ENCODE peak calls at places on chromosomes 6 and 20, in five cellular contexts. V, F, H, G and R are unnamed samples.

GRCh38 chr6:29763491-29764289 is 40.5 kb downstream of the HLA-F start:
- DNase-seq in H (no peak), G (peak), F (peak), V (no peak), R (no peak)

GRCh38 chr6:22036267-22036666 is 260.6 kb downstream of the PRL start:
- DNase-seq in F (no peak), H (no peak), V (no peak), G (no peak), R (no peak)

GRCh38 chr6:51045548-51045947 is 226.9 kb downstream of the TFAP2B start:
- DNase-seq in H (no peak), F (no peak), G (no peak), V (no peak), R (no peak)

GRCh38 chr6:13485923-13486557 is 1.4 kb downstream of the GFOD1 start:
- DNase-seq in H (peak), G (peak), F (no peak), V (peak), R (peak)

GRCh38 chr6:95094751-95095150 is 482.6 kb upstream of the MANEA start:
- DNase-seq in V (no peak), H (no peak), F (no peak), G (no peak), R (no peak)

GRCh38 chr6:82330171-82330804 is 33.3 kb upstream of the TPBG start:
- DNase-seq in G (peak), F (no peak), H (no peak), V (no peak), R (no peak)

GRCh38 chr20:44819936-44820335 is 9.6 kb upstream of the RIMS4 start:
- DNase-seq in H (no peak), F (no peak), G (no peak), V (no peak), R (no peak)

GRCh38 chr6:167580512-167580911 is 246.2 kb upstream of the AFDN start:
- DNase-seq in H (no peak), F (no peak), V (no peak), G (no peak), R (no peak)

GRCh38 chr6:90508753-90509152 is 78.1 kb downstream of the MAP3K7 start:
- DNase-seq in V (no peak), G (no peak), H (no peak), F (no peak), R (no peak)

GRCh38 chr20:25499855-25500434 is 85.4 kb downstream of the NINL start:
- DNase-seq in V (no peak), H (no peak), F (no peak), G (no peak), R (no peak)

GRCh38 chr6:155946860-155947259 is 491.2 kb upstream of the NOX3 start:
- DNase-seq in G (no peak), H (no peak), F (no peak), V (no peak), R (no peak)

GRCh38 chr6:52544325-52545022 is 32.4 kb downstream of the TRAM2 start:
- DNase-seq in H (no peak), F (peak), G (no peak), V (no peak), R (no peak)

GRCh38 chr6:160768101-160768500 is 66.1 kb downstream of the PLG start:
- DNase-seq in G (no peak), H (no peak), F (no peak), V (no peak), R (no peak)

GRCh38 chr6:123402052-123402451 is 234.7 kb downstream of the TRDN start:
- DNase-seq in V (no peak), F (no peak), G (no peak), H (no peak), R (no peak)

GRCh38 chr6:4085329-4085695 is 6.4 kb upstream of the FAM217A start:
- DNase-seq in G (no peak), H (no peak), F (peak), V (no peak), R (no peak)

GRCh38 chr6:79613912-79614311 is 17.2 kb upstream of the SH3BGRL2 start:
- DNase-seq in H (no peak), G (no peak), V (no peak), F (no peak), R (no peak)

GRCh38 chr6:39839445-39839844 is 47.3 kb downstream of the DAAM2 start:
- DNase-seq in F (no peak), G (no peak), V (no peak), H (no peak), R (no peak)